ENCODE peak calls at places on chromosomes 13 and 19, in seven cellular contexts. Q is uterus, T is dorsolateral prefrontal cortex, B is H1, Y is fibroblast of lung, F is IMR-90, C is epithelial cell of esophagus. U is an unnamed sample.

GRCh38 chr13:31807090-31807541 is 67.8 kb downstream of the RXFP2 start:
- DNase-seq in T (no peak), Y (peak; percentile 43), C (peak; percentile 24), Q (no peak), F (no peak), B (no peak), U (no peak)

GRCh38 chr19:21202865-21203494 is 61.1 kb downstream of the ZNF431 start:
- DNase-seq in Q (no peak), F (peak; percentile 14), B (peak; percentile 63), Y (peak; percentile 5), C (peak; percentile 60), T (no peak), U (no peak)

GRCh38 chr19:58033741-58034475 is at the start of gene ZSCAN1:
- DNase-seq in B (peak; percentile 96), T (peak; percentile 98), C (peak; percentile 52), F (peak; percentile 41), Q (peak; percentile 72), Y (peak; percentile 79), U (peak; percentile 70)

GRCh38 chr19:10454267-10454666 is 33.9 kb downstream of the PDE4A start:
- DNase-seq in Y (no peak), Q (no peak), C (no peak), T (peak; percentile 83), B (peak; percentile 85), F (peak; percentile 18), U (no peak)

GRCh38 chr19:41888926-41889325 is 5.9 kb downstream of the ARHGEF1 start:
- DNase-seq in T (no peak), B (no peak), F (no peak), Q (no peak), C (no peak), Y (no peak), U (peak; percentile 55)

GRCh38 chr19:15248648-15249559 is 16.7 kb upstream of the EPHX3 start:
- DNase-seq in F (peak; percentile 91), T (peak; percentile 65), Y (peak; percentile 89), Q (peak; percentile 86), C (peak; percentile 76), B (no peak), U (peak; percentile 64)

GRCh38 chr19:4326837-4327251 is 11.8 kb downstream of the STAP2 start:
- DNase-seq in Q (no peak), T (no peak), Y (no peak), F (no peak), B (peak; percentile 89), C (no peak), U (no peak)

GRCh38 chr13:43303040-43303729 is 279.8 kb downstream of the DNAJC15 start:
- DNase-seq in T (peak; percentile 67), Y (peak; percentile 58), B (peak; percentile 72), F (peak; percentile 70), Q (no peak), C (peak; percentile 38), U (no peak)

GRCh38 chr13:27171244-27171829 is at the start of gene USP12:
- DNase-seq in Y (peak; percentile 24), F (peak; percentile 22), Q (no peak), T (no peak), B (peak; percentile 76), C (no peak), U (peak; percentile 59)

GRCh38 chr19:48660854-48661731 is 11.7 kb downstream of the NTN5 start:
- DNase-seq in F (peak; percentile 86), Q (peak; percentile 88), Y (peak; percentile 85), C (peak; percentile 83), T (peak; percentile 81), B (peak; percentile 84), U (peak; percentile 90)

GRCh38 chr19:50387176-50387867 is 3.2 kb downstream of the POLD1 start:
- DNase-seq in Q (no peak), C (peak; percentile 74), Y (peak; percentile 13), B (no peak), T (peak; percentile 54), F (peak; percentile 63), U (peak; percentile 80)

GRCh38 chr13:39417131-39417530 is 185.9 kb downstream of the LHFPL6 start:
- DNase-seq in Q (no peak), C (no peak), Y (no peak), F (no peak), B (no peak), T (no peak), U (no peak)
- TF ChIP-seq CTCF in Q (no peak), C (no peak), Y (peak; percentile 11), F (peak; percentile 22), B (peak; percentile 29), T (no peak), U (peak; percentile 14)

GRCh38 chr13:104365430-104365829 is 1299.2 kb upstream of the SLC10A2 start:
- DNase-seq in C (no peak), Q (no peak), Y (no peak), B (no peak), F (no peak), T (no peak), U (no peak)
- H3K4me3 ChIP-seq in C (no peak overlapping the region), Q (no peak overlapping the region), Y (no peak overlapping the region), B (no peak overlapping the region), F (no peak overlapping the region), T (no peak overlapping the region), U (no peak overlapping the region)

GRCh38 chr13:76222511-76222910 is 586.4 kb downstream of the LMO7 start:
- DNase-seq in C (peak; percentile 11), T (no peak), Q (no peak), F (peak; percentile 55), B (no peak), Y (peak; percentile 39), U (no peak)

GRCh38 chr13:76226941-76227340 is 590.8 kb downstream of the LMO7 start:
- DNase-seq in Y (no peak), F (peak; percentile 88), T (no peak), B (no peak), Q (no peak), C (no peak), U (no peak)

GRCh38 chr13:76223999-76224398 is 587.9 kb downstream of the LMO7 start:
- DNase-seq in Q (no peak), F (no peak), B (no peak), T (no peak), C (no peak), Y (no peak), U (no peak)

GRCh38 chr13:76225815-76226489 is 589.8 kb downstream of the LMO7 start:
- DNase-seq in Q (no peak), F (peak; percentile 90), Y (peak; percentile 40), C (no peak), B (no peak), T (no peak), U (no peak)

GRCh38 chr13:76223565-76223964 is 587.4 kb downstream of the LMO7 start:
- DNase-seq in F (no peak), Q (no peak), B (no peak), C (no peak), T (no peak), Y (no peak), U (no peak)
- TF ChIP-seq CTCF in F (no peak), Q (no peak), B (peak; percentile 42), C (no peak), T (no peak), Y (no peak), U (no peak)

GRCh38 chr19:6375411-6376010 is at the start of gene PSPN:
- DNase-seq in Q (no peak), Y (no peak), C (no peak), F (no peak), B (peak; percentile 47), T (no peak), U (no peak)

GRCh38 chr19:6373813-6374108 is 1.2 kb downstream of the ALKBH7 start:
- DNase-seq in Q (no peak), F (no peak), C (no peak), B (no peak), T (no peak), Y (no peak), U (no peak)

GRCh38 chr19:6373096-6373812 is 660 bp downstream of the ALKBH7 start:
- DNase-seq in F (peak; percentile 98), Q (peak; percentile 99), T (peak; percentile 98), C (peak; percentile 99), B (peak; percentile 98), Y (peak; percentile 95), U (peak; percentile 99)

GRCh38 chr19:6374711-6375410 is 872 bp downstream of the PSPN start:
- DNase-seq in Y (no peak), Q (no peak), C (no peak), B (no peak), T (no peak), F (no peak), U (no peak)

GRCh38 chr19:6374179-6374709 is 1.5 kb downstream of the PSPN start:
- DNase-seq in T (no peak), C (no peak), Q (peak; percentile 39), Y (no peak), B (no peak), F (no peak), U (no peak)
- H3K4me3 ChIP-seq in T (no peak overlapping the region), C (peak overlapping the region; percentile 54), Q (no peak overlapping the region), Y (no peak overlapping the region), B (peak overlapping the region; percentile 26), F (no peak overlapping the region), U (peak overlapping the region; percentile 92)

GRCh38 chr19:9323919-9324583 is at the start of gene ZNF559:
- DNase-seq in C (peak; percentile 95), Q (peak; percentile 96), B (peak; percentile 98), Y (peak; percentile 94), T (peak; percentile 87), F (peak; percentile 92), U (peak; percentile 94)
- TF ChIP-seq CTCF in C (no peak), Q (peak; percentile 8), B (peak; percentile 23), Y (peak; percentile 11), T (peak; percentile 12), F (peak; percentile 33), U (peak; percentile 30)

U was measured in lower lobe of right lung.